ENCODE peak calls at places on chromosomes 13 and 19, in five cellular contexts. L is colonic mucosa; I is uterus; Z is CD4-positive, CD25-positive, alpha-beta regulatory T cell; P is CD8-positive, alpha-beta memory T cell. A is an unnamed sample. For H3K9me3, the result is how much of the 10 kb centered on the place peaks cover.

GRCh38 chr13:108897955-108898354 is 268.5 kb downstream of the MYO16 start:
- DNase-seq in L (no peak), I (no peak), Z (peak), P (no peak), A (no peak)

GRCh38 chr13:107608736-107609135 is 606.6 kb downstream of the LIG4 start:
- DNase-seq in L (no peak), I (no peak), Z (no peak), P (no peak), A (no peak)

GRCh38 chr13:60617863-60618733 is 221.1 kb downstream of the TDRD3 start:
- DNase-seq in L (no peak), I (no peak), Z (no peak), P (no peak), A (peak)

GRCh38 chr13:28539625-28540286 is 44.8 kb upstream of the FLT1 start:
- DNase-seq in L (no peak), I (no peak), Z (no peak), P (no peak), A (no peak)

GRCh38 chr19:17860331-17860992 is 752 bp downstream of the RPL18A start:
- DNase-seq in L (no peak), I (no peak), Z (no peak), P (no peak), A (no peak)

GRCh38 chr13:20044086-20044485 is 85.6 kb downstream of the ZMYM2 start:
- DNase-seq in L (no peak), I (no peak), Z (no peak), P (no peak), A (no peak)

GRCh38 chr13:67740871-67741475 is 510.8 kb upstream of the PCDH9 start:
- DNase-seq in L (no peak), I (no peak), Z (no peak), P (no peak), A (peak)

GRCh38 chr13:44199627-44200207 is 173.9 kb upstream of the SERP2 start:
- DNase-seq in L (no peak), I (no peak), Z (no peak), P (no peak), A (no peak)

GRCh38 chr13:85985791-85986190 is 186.6 kb upstream of the SLITRK6 start:
- DNase-seq in L (no peak), I (no peak), Z (no peak), P (no peak), A (no peak)

GRCh38 chr19:16435238-16435911 is 36.4 kb downstream of the EPS15L1 start:
- DNase-seq in L (peak), I (peak), Z (no peak), P (no peak), A (peak)

GRCh38 chr13:78700121-78700910 is 41.4 kb upstream of the OBI1 start:
- DNase-seq in L (no peak), I (no peak), Z (no peak), P (no peak), A (no peak)

GRCh38 chr13:109781384-109782065 is 4.9 kb downstream of the IRS2 start:
- DNase-seq in L (no peak), I (peak), Z (no peak), P (no peak), A (no peak)

GRCh38 chr13:33176526-33176925 is 109.0 kb downstream of the STARD13 start:
- DNase-seq in L (no peak), I (no peak), Z (no peak), P (no peak), A (no peak)

GRCh38 chr13:110006304-110006703 is 219.9 kb upstream of the IRS2 start:
- DNase-seq in L (no peak), I (peak), Z (no peak), P (no peak), A (no peak)

GRCh38 chr13:39273953-39274352 is 235.7 kb downstream of the NHLRC3 start:
- DNase-seq in L (peak), I (no peak), Z (no peak), P (no peak), A (no peak)

GRCh38 chr19:36646746-36647145 is 19.9 kb downstream of the ZNF461 start:
- DNase-seq in L (no peak), I (no peak), Z (no peak), P (no peak), A (no peak)
- H3K9me3 ChIP-seq in L (under half), I (under half), Z (half or more), P (under half), A (half or more)

DNA sequence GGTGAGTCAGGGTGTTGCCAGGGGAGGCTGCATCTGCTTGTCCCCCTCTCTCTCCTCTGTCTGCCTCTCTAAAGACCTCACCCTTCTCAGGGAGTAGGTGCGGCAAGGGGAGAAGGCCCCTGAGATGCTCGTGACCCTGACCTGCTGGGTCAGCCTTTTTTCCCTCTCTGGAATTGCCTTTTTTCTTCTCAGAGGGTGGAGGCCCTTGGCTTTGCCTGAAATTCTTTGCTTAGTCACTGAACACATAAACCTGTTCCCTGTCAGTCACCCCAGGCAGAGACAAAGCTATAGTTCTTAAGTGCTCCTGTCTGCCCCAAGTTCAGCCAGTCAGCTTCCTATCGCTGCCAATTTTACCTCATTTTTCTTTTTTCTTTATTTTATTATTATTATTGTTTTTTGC is 35.2 kb upstream of the PEG3 start:
- DNase-seq in L (no peak), I (no peak), Z (no peak), P (no peak), A (no peak)
- H3K9me3 ChIP-seq in L (under half), I (under half), Z (under half), P (under half), A (under half)

DNA sequence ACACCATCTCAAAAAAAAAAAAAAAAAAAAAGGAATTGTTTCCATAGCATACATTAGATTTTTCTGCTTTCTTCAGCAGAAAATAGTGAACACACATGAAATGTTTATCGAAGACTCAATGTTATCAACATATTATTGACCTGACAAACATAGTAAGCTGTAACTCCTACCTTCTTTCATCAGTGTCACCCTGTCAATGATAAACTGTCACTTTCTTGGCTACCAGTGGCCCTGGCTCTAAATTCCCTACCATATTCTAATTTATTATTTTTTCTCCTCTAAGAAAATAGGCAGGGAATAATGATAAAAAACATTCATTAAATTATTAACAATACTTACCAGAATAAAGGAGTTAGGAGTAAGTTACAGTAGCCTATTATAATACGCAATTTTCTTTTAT is 127.3 kb upstream of the KLHL1 start:
- DNase-seq in L (no peak), I (no peak), Z (no peak), P (no peak), A (no peak)
- H3K9me3 ChIP-seq in L (under half), I (under half), Z (under half), P (under half), A (under half)

GRCh38 chr19:21513651-21514050 is 8.2 kb downstream of the ZNF429 start:
- DNase-seq in L (no peak), I (no peak), Z (no peak), P (no peak), A (no peak)

GRCh38 chr19:21519488-21519887 is 14.1 kb downstream of the ZNF429 start:
- DNase-seq in L (no peak), I (no peak), Z (peak), P (no peak), A (no peak)
- H3K9me3 ChIP-seq in L (under half), I (under half), Z (half or more), P (under half), A (half or more)

GRCh38 chr13:55000043-55000442 is 1971.4 kb downstream of the OLFM4 start:
- DNase-seq in L (no peak), I (no peak), Z (no peak), P (no peak), A (no peak)
- H3K9me3 ChIP-seq in L (under half), I (under half), Z (under half), P (under half), A (under half)

DNA sequence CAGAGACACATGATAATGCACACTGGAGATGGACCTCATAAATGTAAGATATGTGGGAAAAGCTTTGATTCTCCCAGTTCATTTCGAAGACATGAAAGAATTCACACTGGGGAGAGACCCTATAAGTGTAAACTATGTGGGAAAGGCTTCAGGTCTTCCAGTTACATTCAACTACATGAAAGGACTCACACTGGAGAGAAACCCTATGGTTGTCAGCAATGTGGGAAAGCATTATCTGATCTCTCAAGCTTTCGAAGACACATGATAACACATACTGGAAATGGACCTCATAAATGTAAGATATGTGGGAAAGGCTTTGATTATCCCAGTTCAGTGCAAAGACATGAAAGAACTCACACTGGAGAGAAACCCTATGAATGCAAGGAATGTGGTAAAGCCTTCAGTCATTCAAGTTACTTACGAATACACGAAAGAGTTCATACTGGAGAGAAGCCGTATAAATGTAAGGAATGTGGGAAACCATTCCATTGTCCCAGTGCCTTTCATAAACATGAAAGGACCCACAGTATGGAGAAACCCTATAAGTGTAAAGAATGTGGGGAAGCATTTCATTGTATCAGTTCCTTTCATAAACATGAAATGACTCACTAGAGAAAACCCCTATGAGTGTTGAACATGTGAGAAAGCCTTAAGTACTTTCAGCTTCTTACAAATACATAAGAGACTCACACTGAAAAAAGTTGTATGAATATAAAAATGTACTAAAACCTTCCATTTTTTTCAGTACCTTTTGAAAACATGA is 14.7 kb downstream of the ZNF441 start:
- DNase-seq in L (no peak), I (no peak), Z (no peak), P (no peak), A (peak)
- H3K9me3 ChIP-seq in L (under half), I (under half), Z (half or more), P (half or more), A (half or more)

GRCh38 chr19:55939206-55939605 is 7.1 kb upstream of the NLRP13 start:
- DNase-seq in L (no peak), I (no peak), Z (no peak), P (no peak), A (no peak)
- H3K9me3 ChIP-seq in L (under half), I (under half), Z (under half), P (under half), A (under half)

GRCh38 chr13:104460553-104460952 is 1394.3 kb upstream of the SLC10A2 start:
- DNase-seq in L (no peak), I (no peak), Z (no peak), P (no peak), A (no peak)
- H3K9me3 ChIP-seq in L (under half), I (under half), Z (under half), P (under half), A (under half)